ENCODE peak calls at places on chromosome 1, in five cellular contexts. One of them, this sample, is unnamed.

GRCh38 chr1:844472-845026 is 79.2 kb upstream of the SAMD11 start:
- DNase-seq in activated CD4-positive, alpha-beta T cell treated with anti-CD3 and anti-CD28 coated beads, Interleukin-2, amount 50 U/mL, for 1 hour: peak
- DNase-seq in dorsolateral prefrontal cortex: no peak
- DNase-seq in IMR-90: no peak
- DNase-seq in left ventricle myocardium inferior: no peak
- DNase-seq in this sample: peak

GRCh38 chr1:54839824-54840223 is 38.7 kb upstream of the TTC22 start:
- DNase-seq in IMR-90: no peak
- DNase-seq in activated CD4-positive, alpha-beta T cell treated with anti-CD3 and anti-CD28 coated beads, Interleukin-2, amount 50 U/mL, for 1 hour: no peak
- DNase-seq in dorsolateral prefrontal cortex: no peak
- DNase-seq in left ventricle myocardium inferior: no peak
- DNase-seq in this sample: no peak

GRCh38 chr1:208336136-208336535 is 92.0 kb upstream of the PLXNA2 start:
- DNase-seq in IMR-90: no peak
- DNase-seq in left ventricle myocardium inferior: no peak
- DNase-seq in dorsolateral prefrontal cortex: no peak
- DNase-seq in activated CD4-positive, alpha-beta T cell treated with anti-CD3 and anti-CD28 coated beads, Interleukin-2, amount 50 U/mL, for 1 hour: no peak
- DNase-seq in this sample: no peak

GRCh38 chr1:196323869-196324268 is 284.4 kb downstream of the KCNT2 start:
- DNase-seq in activated CD4-positive, alpha-beta T cell treated with anti-CD3 and anti-CD28 coated beads, Interleukin-2, amount 50 U/mL, for 1 hour: no peak
- DNase-seq in IMR-90: no peak
- DNase-seq in left ventricle myocardium inferior: no peak
- DNase-seq in dorsolateral prefrontal cortex: no peak
- DNase-seq in this sample: no peak

GRCh38 chr1:213287987-213288386 is 236.9 kb downstream of the RPS6KC1 start:
- DNase-seq in left ventricle myocardium inferior: no peak
- DNase-seq in activated CD4-positive, alpha-beta T cell treated with anti-CD3 and anti-CD28 coated beads, Interleukin-2, amount 50 U/mL, for 1 hour: no peak
- DNase-seq in dorsolateral prefrontal cortex: no peak
- DNase-seq in IMR-90: no peak
- DNase-seq in this sample: no peak

GRCh38 chr1:117001254-117001927 is at the start of gene CD101:
- DNase-seq in dorsolateral prefrontal cortex: no peak
- DNase-seq in left ventricle myocardium inferior: no peak
- DNase-seq in IMR-90: no peak
- DNase-seq in activated CD4-positive, alpha-beta T cell treated with anti-CD3 and anti-CD28 coated beads, Interleukin-2, amount 50 U/mL, for 1 hour: no peak
- DNase-seq in this sample: peak

GRCh38 chr1:10889628-10890353 is 93.3 kb upstream of the CASZ1 start:
- DNase-seq in IMR-90: no peak
- DNase-seq in dorsolateral prefrontal cortex: no peak
- DNase-seq in left ventricle myocardium inferior: no peak
- DNase-seq in activated CD4-positive, alpha-beta T cell treated with anti-CD3 and anti-CD28 coated beads, Interleukin-2, amount 50 U/mL, for 1 hour: no peak
- DNase-seq in this sample: no peak

GRCh38 chr1:60615661-60616060 is 466.7 kb upstream of the NFIA start:
- DNase-seq in left ventricle myocardium inferior: no peak
- DNase-seq in dorsolateral prefrontal cortex: no peak
- DNase-seq in activated CD4-positive, alpha-beta T cell treated with anti-CD3 and anti-CD28 coated beads, Interleukin-2, amount 50 U/mL, for 1 hour: no peak
- DNase-seq in IMR-90: no peak
- DNase-seq in this sample: no peak

GRCh38 chr1:51750218-51750617 is 128.3 kb downstream of the NRDC start:
- DNase-seq in left ventricle myocardium inferior: no peak
- DNase-seq in activated CD4-positive, alpha-beta T cell treated with anti-CD3 and anti-CD28 coated beads, Interleukin-2, amount 50 U/mL, for 1 hour: no peak
- DNase-seq in dorsolateral prefrontal cortex: no peak
- DNase-seq in IMR-90: peak
- DNase-seq in this sample: no peak

GRCh38 chr1:58748625-58749198 is 35.1 kb downstream of the JUN start:
- DNase-seq in activated CD4-positive, alpha-beta T cell treated with anti-CD3 and anti-CD28 coated beads, Interleukin-2, amount 50 U/mL, for 1 hour: no peak
- DNase-seq in dorsolateral prefrontal cortex: no peak
- DNase-seq in IMR-90: no peak
- DNase-seq in left ventricle myocardium inferior: no peak
- DNase-seq in this sample: no peak

GRCh38 chr1:224623743-224624333 is 7.7 kb downstream of the CNIH3 start:
- DNase-seq in IMR-90: peak
- DNase-seq in left ventricle myocardium inferior: no peak
- DNase-seq in dorsolateral prefrontal cortex: no peak
- DNase-seq in activated CD4-positive, alpha-beta T cell treated with anti-CD3 and anti-CD28 coated beads, Interleukin-2, amount 50 U/mL, for 1 hour: peak
- DNase-seq in this sample: peak

GRCh38 chr1:23395162-23395724 is 25.6 kb upstream of the ZNF436 start:
- DNase-seq in activated CD4-positive, alpha-beta T cell treated with anti-CD3 and anti-CD28 coated beads, Interleukin-2, amount 50 U/mL, for 1 hour: no peak
- DNase-seq in IMR-90: no peak
- DNase-seq in left ventricle myocardium inferior: no peak
- DNase-seq in dorsolateral prefrontal cortex: no peak
- DNase-seq in this sample: no peak

GRCh38 chr1:19877821-19878636 is 4.2 kb upstream of the OTUD3 start:
- DNase-seq in dorsolateral prefrontal cortex: no peak
- DNase-seq in activated CD4-positive, alpha-beta T cell treated with anti-CD3 and anti-CD28 coated beads, Interleukin-2, amount 50 U/mL, for 1 hour: no peak
- DNase-seq in IMR-90: no peak
- DNase-seq in left ventricle myocardium inferior: no peak
- DNase-seq in this sample: no peak

GRCh38 chr1:87696483-87696882 is 367.8 kb downstream of the LMO4 start:
- DNase-seq in dorsolateral prefrontal cortex: no peak
- DNase-seq in activated CD4-positive, alpha-beta T cell treated with anti-CD3 and anti-CD28 coated beads, Interleukin-2, amount 50 U/mL, for 1 hour: no peak
- DNase-seq in IMR-90: no peak
- DNase-seq in left ventricle myocardium inferior: no peak
- DNase-seq in this sample: no peak

GRCh38 chr1:21620461-21620860 is 48.7 kb downstream of the RAP1GAP start:
- DNase-seq in left ventricle myocardium inferior: no peak
- DNase-seq in IMR-90: no peak
- DNase-seq in activated CD4-positive, alpha-beta T cell treated with anti-CD3 and anti-CD28 coated beads, Interleukin-2, amount 50 U/mL, for 1 hour: no peak
- DNase-seq in dorsolateral prefrontal cortex: peak
- DNase-seq in this sample: no peak

GRCh38 chr1:29134695-29135028 is 11.0 kb upstream of the TMEM200B start:
- DNase-seq in dorsolateral prefrontal cortex: no peak
- DNase-seq in activated CD4-positive, alpha-beta T cell treated with anti-CD3 and anti-CD28 coated beads, Interleukin-2, amount 50 U/mL, for 1 hour: no peak
- DNase-seq in IMR-90: no peak
- DNase-seq in left ventricle myocardium inferior: no peak
- DNase-seq in this sample: no peak

GRCh38 chr1:54310439-54311328 is 95.5 kb downstream of the SSBP3 start:
- DNase-seq in dorsolateral prefrontal cortex: no peak
- DNase-seq in activated CD4-positive, alpha-beta T cell treated with anti-CD3 and anti-CD28 coated beads, Interleukin-2, amount 50 U/mL, for 1 hour: no peak
- DNase-seq in left ventricle myocardium inferior: peak
- DNase-seq in IMR-90: peak
- DNase-seq in this sample: no peak

GRCh38 chr1:241688940-241689368 is 36.9 kb downstream of the WDR64 start:
- DNase-seq in IMR-90: peak
- DNase-seq in left ventricle myocardium inferior: no peak
- DNase-seq in activated CD4-positive, alpha-beta T cell treated with anti-CD3 and anti-CD28 coated beads, Interleukin-2, amount 50 U/mL, for 1 hour: no peak
- DNase-seq in dorsolateral prefrontal cortex: no peak
- DNase-seq in this sample: no peak

GRCh38 chr1:26220199-26220912 is 13.6 kb upstream of the CEP85 start:
- DNase-seq in left ventricle myocardium inferior: no peak
- DNase-seq in IMR-90: no peak
- DNase-seq in dorsolateral prefrontal cortex: no peak
- DNase-seq in activated CD4-positive, alpha-beta T cell treated with anti-CD3 and anti-CD28 coated beads, Interleukin-2, amount 50 U/mL, for 1 hour: no peak
- DNase-seq in this sample: no peak

GRCh38 chr1:21872445-21873079 is 60.5 kb downstream of the LDLRAD2 start:
- DNase-seq in activated CD4-positive, alpha-beta T cell treated with anti-CD3 and anti-CD28 coated beads, Interleukin-2, amount 50 U/mL, for 1 hour: no peak
- DNase-seq in dorsolateral prefrontal cortex: no peak
- DNase-seq in left ventricle myocardium inferior: no peak
- DNase-seq in IMR-90: no peak
- DNase-seq in this sample: no peak

GRCh38 chr1:24847995-24848857 is 81.8 kb downstream of the RUNX3 start:
- DNase-seq in dorsolateral prefrontal cortex: peak
- DNase-seq in left ventricle myocardium inferior: peak
- DNase-seq in IMR-90: peak
- DNase-seq in activated CD4-positive, alpha-beta T cell treated with anti-CD3 and anti-CD28 coated beads, Interleukin-2, amount 50 U/mL, for 1 hour: peak
- DNase-seq in this sample: peak

GRCh38 chr1:7583291-7584096 is 187.6 kb upstream of the VAMP3 start:
- DNase-seq in left ventricle myocardium inferior: no peak
- DNase-seq in IMR-90: no peak
- DNase-seq in activated CD4-positive, alpha-beta T cell treated with anti-CD3 and anti-CD28 coated beads, Interleukin-2, amount 50 U/mL, for 1 hour: no peak
- DNase-seq in dorsolateral prefrontal cortex: no peak
- DNase-seq in this sample: no peak

GRCh38 chr1:175385316-175385715 is 192.7 kb upstream of the KIAA0040 start:
- DNase-seq in IMR-90: no peak
- DNase-seq in dorsolateral prefrontal cortex: no peak
- DNase-seq in activated CD4-positive, alpha-beta T cell treated with anti-CD3 and anti-CD28 coated beads, Interleukin-2, amount 50 U/mL, for 1 hour: no peak
- DNase-seq in left ventricle myocardium inferior: no peak
- DNase-seq in this sample: no peak

GRCh38 chr1:205543351-205544305 is 39.2 kb downstream of the CDK18 start:
- DNase-seq in left ventricle myocardium inferior: peak
- DNase-seq in activated CD4-positive, alpha-beta T cell treated with anti-CD3 and anti-CD28 coated beads, Interleukin-2, amount 50 U/mL, for 1 hour: no peak
- DNase-seq in IMR-90: peak
- DNase-seq in dorsolateral prefrontal cortex: peak
- DNase-seq in this sample: no peak

GRCh38 chr1:37995773-37996379 is 6.1 kb upstream of the SF3A3 start:
- DNase-seq in dorsolateral prefrontal cortex: no peak
- DNase-seq in left ventricle myocardium inferior: peak
- DNase-seq in activated CD4-positive, alpha-beta T cell treated with anti-CD3 and anti-CD28 coated beads, Interleukin-2, amount 50 U/mL, for 1 hour: no peak
- DNase-seq in IMR-90: peak
- DNase-seq in this sample: no peak

GRCh38 chr1:3910769-3911520 is 10.9 kb upstream of the C1orf174 start:
- DNase-seq in dorsolateral prefrontal cortex: peak
- DNase-seq in activated CD4-positive, alpha-beta T cell treated with anti-CD3 and anti-CD28 coated beads, Interleukin-2, amount 50 U/mL, for 1 hour: peak
- DNase-seq in IMR-90: peak
- DNase-seq in left ventricle myocardium inferior: peak
- DNase-seq in this sample: peak

GRCh38 chr1:38020361-38020760 is 7.8 kb downstream of the UTP11 start:
- DNase-seq in IMR-90: peak
- DNase-seq in activated CD4-positive, alpha-beta T cell treated with anti-CD3 and anti-CD28 coated beads, Interleukin-2, amount 50 U/mL, for 1 hour: no peak
- DNase-seq in dorsolateral prefrontal cortex: no peak
- DNase-seq in left ventricle myocardium inferior: no peak
- DNase-seq in this sample: no peak

GRCh38 chr1:37954316-37954971 is 7.6 kb upstream of the INPP5B start:
- DNase-seq in left ventricle myocardium inferior: no peak
- DNase-seq in dorsolateral prefrontal cortex: no peak
- DNase-seq in IMR-90: no peak
- DNase-seq in activated CD4-positive, alpha-beta T cell treated with anti-CD3 and anti-CD28 coated beads, Interleukin-2, amount 50 U/mL, for 1 hour: no peak
- DNase-seq in this sample: no peak

GRCh38 chr1:79117376-79117775 is 110.8 kb upstream of the ADGRL4 start:
- DNase-seq in dorsolateral prefrontal cortex: no peak
- DNase-seq in IMR-90: peak
- DNase-seq in activated CD4-positive, alpha-beta T cell treated with anti-CD3 and anti-CD28 coated beads, Interleukin-2, amount 50 U/mL, for 1 hour: no peak
- DNase-seq in left ventricle myocardium inferior: no peak
- DNase-seq in this sample: no peak

This sample was measured in naive thymus-derived CD4-positive, alpha-beta T cell.